ENCODE peak calls at places on chromosome 21, in ten cellular contexts. M, K, X, B, C, Q, H, A, Z and I are unnamed samples.

GRCh38 chr21:39156024-39156423 is 27.2 kb downstream of the PSMG1 start:
- DNase-seq in H (no peak), K (no peak), B (no peak), A (no peak), Z (no peak), X (no peak), M (no peak), C (no peak), Q (no peak), I (no peak)

GRCh38 chr21:15560383-15561056 is 169.3 kb upstream of the USP25 start:
- DNase-seq in B (peak; percentile 7), C (no peak), M (no peak), X (no peak), Z (no peak), H (no peak), A (no peak), Q (no peak), K (peak; percentile 84), I (no peak)

GRCh38 chr21:27759820-27760219 is 792.9 kb upstream of the ADAMTS5 start:
- DNase-seq in K (no peak), C (no peak), X (no peak), B (no peak), A (no peak), Q (no peak), Z (no peak), M (no peak), H (no peak), I (no peak)

GRCh38 chr21:42918291-42918690 is 7.1 kb downstream of the ERVH48-1 start:
- DNase-seq in H (no peak), X (no peak), C (no peak), M (no peak), K (no peak), B (no peak), A (no peak), Z (no peak), Q (no peak), I (no peak)

GRCh38 chr21:28253378-28253777 is 739.3 kb downstream of the LTN1 start:
- DNase-seq in C (no peak), A (no peak), B (peak; percentile 56), X (peak; percentile 76), M (no peak), K (peak; percentile 78), Z (peak; percentile 7), H (no peak), Q (no peak), I (no peak)

GRCh38 chr21:43913928-43914327 is 48.9 kb downstream of the AGPAT3 start:
- DNase-seq in Q (no peak), A (no peak), C (no peak), M (no peak), B (no peak), H (no peak), K (no peak), Z (no peak), X (no peak), I (no peak)

GRCh38 chr21:33734326-33734725 is 92.0 kb downstream of the ITSN1 start:
- DNase-seq in X (no peak), M (no peak), K (no peak), H (no peak), Z (no peak), Q (no peak), A (no peak), C (no peak), B (no peak), I (no peak)

GRCh38 chr21:33071878-33072306 is 2.0 kb downstream of the OLIG1 start:
- DNase-seq in Q (no peak), Z (no peak), K (peak; percentile 6), A (no peak), H (no peak), C (no peak), B (peak; percentile 20), X (no peak), M (no peak), I (no peak)

GRCh38 chr21:31136891-31137290 is 98.6 kb upstream of the KRTAP19-8 start:
- DNase-seq in X (no peak), Z (no peak), A (no peak), K (no peak), Q (no peak), H (no peak), C (no peak), M (no peak), B (no peak), I (peak; percentile 48)

GRCh38 chr21:26769613-26770188 is 75.5 kb downstream of the ADAMTS1 start:
- DNase-seq in C (no peak), Z (no peak), B (peak; percentile 53), H (no peak), Q (no peak), X (peak; percentile 67), A (no peak), M (no peak), K (peak; percentile 46), I (peak; percentile 15)

GRCh38 chr21:37463083-37463780 is 96.7 kb downstream of the DYRK1A start:
- DNase-seq in C (no peak), B (peak; percentile 44), H (no peak), Q (no peak), K (peak; percentile 69), M (no peak), Z (peak; percentile 54), X (peak; percentile 67), A (no peak), I (peak; percentile 63)

GRCh38 chr21:29726061-29726460 is 213.7 kb downstream of the GRIK1 start:
- DNase-seq in A (no peak), Q (no peak), C (no peak), B (no peak), Z (no peak), X (no peak), K (no peak), H (no peak), M (no peak), I (no peak)

GRCh38 chr21:14901482-14901958 is 163.3 kb downstream of the NRIP1 start:
- DNase-seq in Z (peak; percentile 74), C (no peak), K (peak; percentile 99), B (no peak), X (peak; percentile 56), H (no peak), M (no peak), Q (no peak), A (no peak), I (no peak)

GRCh38 chr21:33434770-33435360 is 31.7 kb downstream of the IFNGR2 start:
- DNase-seq in M (no peak), X (peak; percentile 96), Z (peak; percentile 93), C (peak; percentile 53), H (peak; percentile 28), A (no peak), K (peak; percentile 94), B (peak; percentile 88), Q (no peak), I (peak; percentile 90)

GRCh38 chr21:28375708-28376385 is 616.8 kb downstream of the LTN1 start:
- DNase-seq in Z (no peak), M (no peak), C (no peak), Q (no peak), H (no peak), X (peak; percentile 9), B (no peak), A (no peak), K (peak; percentile 90), I (peak; percentile 58)

GRCh38 chr21:43866659-43867331 is 1.8 kb downstream of the AGPAT3 start:
- DNase-seq in C (peak; percentile 59), A (no peak), Q (no peak), Z (no peak), X (peak; percentile 2), H (no peak), B (no peak), M (peak; percentile 29), K (no peak), I (no peak)

GRCh38 chr21:34545079-34545884 is 33.3 kb upstream of the KCNE1 start:
- DNase-seq in X (peak; percentile 83), B (peak; percentile 85), Z (peak; percentile 70), M (peak; percentile 28), Q (peak; percentile 41), C (peak; percentile 47), A (no peak), K (peak; percentile 85), H (no peak), I (peak; percentile 19)

GRCh38 chr21:44375686-44376320 is 22.4 kb downstream of the TRPM2 start:
- DNase-seq in B (no peak), X (no peak), K (no peak), Q (no peak), M (no peak), H (peak; percentile 55), C (no peak), A (no peak), Z (no peak), I (no peak)